ENCODE peak calls at places on chromosome 1, in ten cellular contexts. R, T, D, Y, G, A, Z, U, E and C are unnamed samples.

GRCh38 chr1:173960625-173961024 is 43.5 kb upstream of the SERPINC1 start:
- DNase-seq in A (no peak), R (no peak), G (no peak), Z (no peak), T (no peak), U (no peak), D (no peak), E (no peak), Y (no peak), C (no peak)

GRCh38 chr1:99917214-99917613 is 52.6 kb upstream of the SLC35A3 start:
- DNase-seq in R (no peak), U (no peak), E (no peak), T (no peak), D (no peak), Y (no peak), A (no peak), Z (peak), G (no peak), C (no peak)

GRCh38 chr1:151144474-151145157 is 1.8 kb downstream of the SEMA6C start:
- DNase-seq in E (no peak), Y (no peak), A (no peak), Z (no peak), T (no peak), R (no peak), U (no peak), D (no peak), G (no peak), C (no peak)

GRCh38 chr1:61050541-61051454 is 31.6 kb upstream of the NFIA start:
- DNase-seq in Y (no peak), D (no peak), A (no peak), U (no peak), E (peak), Z (peak), T (peak), G (peak), R (no peak), C (no peak)

GRCh38 chr1:24142546-24143431 is at the start of gene IL22RA1:
- DNase-seq in A (no peak), R (no peak), Y (no peak), U (no peak), T (peak), E (no peak), Z (peak), D (no peak), G (no peak), C (no peak)

GRCh38 chr1:58456470-58456869 is 90.1 kb downstream of the OMA1 start:
- DNase-seq in Z (no peak), A (no peak), T (no peak), D (no peak), Y (no peak), R (no peak), G (no peak), E (no peak), U (no peak), C (no peak)

GRCh38 chr1:44418022-44418673 is 13.1 kb downstream of the RNF220 start:
- DNase-seq in E (no peak), D (no peak), A (no peak), G (peak), R (no peak), Z (no peak), T (no peak), Y (no peak), U (no peak), C (no peak)

GRCh38 chr1:13456894-13457532 is 46.8 kb downstream of the PRAMEF20 start:
- DNase-seq in U (no peak), Z (no peak), D (no peak), E (no peak), R (no peak), A (no peak), G (no peak), T (no peak), Y (no peak), C (no peak)

GRCh38 chr1:83799474-83800085 is 199.4 kb downstream of the TTLL7 start:
- DNase-seq in Z (no peak), E (peak), U (no peak), Y (no peak), R (no peak), A (no peak), T (no peak), D (peak), G (no peak), C (no peak)

GRCh38 chr1:45205000-45205909 is 1.1 kb downstream of the ZSWIM5 start:
- DNase-seq in U (no peak), R (peak), G (peak), Y (no peak), D (peak), T (peak), A (no peak), Z (no peak), E (peak), C (peak)

GRCh38 chr1:227738820-227739219 is 3.6 kb downstream of the SNAP47 start:
- DNase-seq in A (no peak), Y (no peak), R (no peak), T (no peak), E (no peak), Z (no peak), U (no peak), D (no peak), G (no peak), C (no peak)

GRCh38 chr1:87518794-87519193 is 190.1 kb downstream of the LMO4 start:
- DNase-seq in Y (no peak), A (no peak), Z (no peak), R (no peak), G (no peak), T (no peak), D (no peak), E (no peak), U (no peak), C (no peak)

GRCh38 chr1:3639397-3639911 is 10.4 kb downstream of the WRAP73 start:
- DNase-seq in E (no peak), G (no peak), R (no peak), T (peak), Z (no peak), D (no peak), A (no peak), Y (no peak), U (no peak), C (no peak)

GRCh38 chr1:55870076-55870475 is 654.9 kb upstream of the USP24 start:
- DNase-seq in D (no peak), E (no peak), U (no peak), Y (no peak), G (no peak), T (no peak), Z (no peak), A (no peak), R (no peak), C (no peak)

GRCh38 chr1:237098517-237098916 is 56.5 kb downstream of the RYR2 start:
- DNase-seq in Z (no peak), Y (no peak), R (no peak), G (no peak), T (no peak), A (no peak), E (no peak), D (no peak), U (no peak), C (no peak)

GRCh38 chr1:236160540-236161127 is 18.3 kb downstream of the GPR137B start:
- DNase-seq in Z (no peak), R (no peak), G (no peak), D (no peak), T (no peak), A (no peak), Y (no peak), U (no peak), E (no peak), C (no peak)

GRCh38 chr1:151986501-151987190 is 7.0 kb downstream of the S100A10 start:
- DNase-seq in E (no peak), T (no peak), G (no peak), R (no peak), Y (no peak), A (no peak), U (no peak), Z (no peak), D (no peak), C (no peak)

GRCh38 chr1:31548899-31549806 is 27.2 kb upstream of the TINAGL1 start:
- DNase-seq in U (peak), E (peak), T (peak), G (peak), D (peak), R (peak), Y (peak), A (peak), Z (peak), C (peak)

GRCh38 chr1:41631971-41632370 is 147.5 kb upstream of the EDN2 start:
- DNase-seq in E (no peak), D (no peak), Z (no peak), Y (peak), T (no peak), R (no peak), U (no peak), A (no peak), G (no peak), C (no peak)

GRCh38 chr1:78170845-78171244 is 125.1 kb downstream of the GIPC2 start:
- DNase-seq in Z (no peak), E (no peak), D (no peak), T (no peak), U (no peak), G (no peak), R (no peak), Y (no peak), A (no peak), C (no peak)

GRCh38 chr1:167454929-167455785 is 63.2 kb downstream of the CD247 start:
- DNase-seq in G (peak), R (no peak), D (peak), U (peak), Y (peak), Z (peak), E (peak), A (peak), T (peak), C (peak)

GRCh38 chr1:207978441-207978840 is 67.5 kb upstream of the CD34 start:
- DNase-seq in U (no peak), D (no peak), E (peak), R (no peak), A (no peak), G (no peak), Y (no peak), Z (no peak), T (no peak), C (no peak)

GRCh38 chr1:104264506-104264905 is 514.8 kb downstream of the AMY1C start:
- DNase-seq in D (no peak), Y (no peak), A (no peak), Z (no peak), G (no peak), E (no peak), T (no peak), R (no peak), U (no peak), C (no peak)

GRCh38 chr1:43382027-43382771 is 7.4 kb downstream of the MED8 start:
- DNase-seq in G (no peak), T (no peak), R (no peak), D (peak), E (peak), U (no peak), Y (no peak), Z (no peak), A (no peak), C (no peak)